ENCODE peak calls at places on chromosomes 6 and 20, in four cellular contexts. M is left ventricle myocardium inferior, W is AG09309, H is PC-3. J is an unnamed sample.

GRCh38 chr6:104595315-104595820 is 264.4 kb downstream of the HACE1 start:
- DNase-seq in W (no peak), H (no peak), M (no peak), J (no peak)

GRCh38 chr20:56091635-56092180 is 86.4 kb upstream of the CBLN4 start:
- DNase-seq in W (no peak), M (no peak), H (peak), J (no peak)

GRCh38 chr20:22389836-22390542 is 194.4 kb downstream of the FOXA2 start:
- DNase-seq in H (peak), M (no peak), W (no peak), J (no peak)

GRCh38 chr6:167469655-167470054 is 144.8 kb downstream of the TTLL2 start:
- DNase-seq in W (no peak), M (peak), H (no peak), J (no peak)

GRCh38 chr6:77397561-77397960 is 65.7 kb downstream of the HTR1B start:
- DNase-seq in H (no peak), M (no peak), W (no peak), J (no peak)

GRCh38 chr6:42131531-42131930 is 10.9 kb downstream of the C6orf132 start:
- DNase-seq in W (no peak), M (no peak), H (peak), J (no peak)

GRCh38 chr6:56677559-56677958 is 34.9 kb upstream of the DST start:
- DNase-seq in M (no peak), H (peak), W (no peak), J (no peak)

GRCh38 chr6:1242439-1242838 is 69.5 kb upstream of the FOXQ1 start:
- DNase-seq in W (peak), H (no peak), M (no peak), J (no peak)

GRCh38 chr6:64013061-64013410 is 377.4 kb downstream of the PHF3 start:
- DNase-seq in M (no peak), W (no peak), H (no peak), J (no peak)

DNA sequence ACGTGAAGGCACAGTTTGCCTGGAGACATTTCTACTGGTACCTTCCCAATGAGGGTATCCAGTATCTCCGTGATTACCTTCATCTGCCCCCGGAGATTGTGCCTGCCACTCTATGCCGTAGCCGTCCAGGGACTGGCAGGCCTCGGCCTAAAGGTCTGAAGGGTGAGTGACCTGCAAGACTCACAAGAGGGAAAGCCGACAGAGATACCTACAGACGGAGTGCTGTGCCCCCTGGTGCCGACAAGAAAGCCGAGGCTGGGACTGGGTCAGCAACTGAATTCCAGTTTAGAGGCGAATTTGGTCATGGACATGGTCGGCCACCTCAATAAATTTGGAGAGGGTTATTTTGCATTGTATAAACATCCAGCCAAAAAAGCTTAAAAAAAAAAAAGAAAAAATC is 420.3 kb upstream of the FLRT3 start:
- DNase-seq in H (no peak), W (no peak), M (no peak), J (no peak)
- TF ChIP-seq CTCF in H (no peak), W (no peak), M (no peak), J (no peak)

DNA sequence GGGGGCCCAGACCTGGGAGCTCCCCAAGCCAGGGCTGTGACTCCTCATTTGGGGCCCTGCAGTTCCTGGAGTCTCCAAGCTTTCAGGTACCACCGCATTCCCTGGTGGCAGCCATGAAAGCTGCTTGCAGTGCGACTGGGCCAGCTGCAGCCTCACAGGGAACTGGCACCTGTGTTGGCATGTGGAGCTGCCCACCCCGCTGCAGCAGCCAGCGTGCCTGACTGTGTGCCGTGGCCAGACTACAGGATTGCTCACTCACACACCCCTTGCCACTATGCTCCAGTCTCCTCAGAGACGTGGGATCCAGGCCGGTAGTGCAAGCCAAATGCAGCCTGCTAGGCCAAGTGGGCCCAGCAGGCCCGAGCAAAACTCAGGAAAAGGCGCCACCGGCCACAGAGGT is 450.7 kb downstream of the COL12A1 start:
- DNase-seq in M (no peak), H (no peak), W (no peak), J (no peak)
- TF ChIP-seq CTCF in M (no peak), H (no peak), W (no peak), J (no peak)

DNA sequence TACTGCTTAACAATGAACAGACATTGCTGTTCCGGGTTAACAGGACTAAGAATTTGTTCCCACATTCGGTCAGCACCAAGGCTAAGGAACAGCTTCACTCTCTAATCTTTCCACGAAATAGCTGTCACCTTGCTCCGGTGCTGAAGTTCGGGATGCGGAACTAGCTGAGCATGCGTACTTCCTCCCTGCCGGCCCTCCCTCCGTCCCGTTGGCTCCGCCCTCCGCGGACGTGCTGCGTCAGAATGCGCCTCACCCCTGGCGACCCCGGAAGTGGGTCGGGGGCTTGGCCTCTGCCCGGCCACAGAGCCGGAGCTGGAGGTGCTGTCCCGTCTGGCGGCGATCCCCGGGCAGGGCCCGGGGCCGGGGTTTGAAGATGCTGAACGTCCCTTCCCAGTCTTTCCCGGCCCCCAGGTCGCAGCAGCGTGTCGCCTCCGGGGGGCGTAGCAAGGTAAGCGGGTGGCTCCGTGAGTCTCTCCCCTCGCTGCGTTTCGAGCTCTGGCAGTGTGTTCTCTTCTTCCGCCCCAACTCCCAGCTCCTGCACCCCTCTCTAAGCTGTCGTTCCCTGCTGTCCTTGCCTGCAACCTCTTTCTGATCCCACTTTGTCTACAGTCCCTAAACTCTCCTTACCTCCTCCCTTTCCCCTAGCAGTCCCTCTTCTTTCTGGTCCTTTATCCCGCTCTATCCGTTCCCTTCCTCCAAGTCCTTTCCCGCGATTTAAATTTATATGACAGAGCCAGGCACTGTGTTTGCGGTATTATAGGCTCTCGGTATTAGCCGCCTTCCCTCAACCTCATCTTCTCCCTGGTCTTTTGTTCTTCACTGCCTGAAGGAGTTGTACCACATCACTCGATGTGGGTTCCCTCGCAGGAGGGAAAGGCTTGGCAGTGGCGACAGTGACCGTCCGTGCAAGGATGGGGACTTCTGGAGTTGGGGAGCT is at the start of gene CYB5R4:
- DNase-seq in H (peak), W (peak), M (peak), J (peak)
- TF ChIP-seq CTCF in H (peak), W (peak), M (peak), J (peak)

GRCh38 chr20:45944965-45945677 is 10.6 kb downstream of the PCIF1 start:
- DNase-seq in M (no peak), W (no peak), H (no peak), J (no peak)
- TF ChIP-seq CTCF in M (no peak), W (no peak), H (peak), J (no peak)

GRCh38 chr6:125513978-125514377 is 212.2 kb upstream of the HDDC2 start:
- DNase-seq in H (no peak), M (no peak), W (no peak), J (no peak)

GRCh38 chr6:125509477-125509876 is 207.7 kb upstream of the HDDC2 start:
- DNase-seq in M (no peak), H (no peak), W (no peak), J (no peak)

GRCh38 chr6:125510405-125510804 is 208.6 kb upstream of the HDDC2 start:
- DNase-seq in M (no peak), W (no peak), H (no peak), J (no peak)

GRCh38 chr6:125511809-125512341 is 210.1 kb upstream of the HDDC2 start:
- DNase-seq in M (no peak), W (no peak), H (peak), J (no peak)

GRCh38 chr6:125512621-125513020 is 210.9 kb upstream of the HDDC2 start:
- DNase-seq in W (no peak), H (peak), M (no peak), J (no peak)
- TF ChIP-seq CTCF in W (peak), H (peak), M (peak), J (peak)